ENCODE peak calls at places on chromosomes 16 and 17, in eight cellular contexts. One of them, this sample, is unnamed. For H3K4me1 and H3K9me3, the result is how much of the 10 kb centered on the place peaks cover.

GRCh38 chr17:81858170-81858966 is 2.0 kb downstream of the P4HB start:
- DNase-seq in NT2/D1: no peak
- DNase-seq in H9: no peak
- DNase-seq in tibial artery: no peak
- DNase-seq in A549: no peak
- DNase-seq in mesenchymal stem cell: no peak
- DNase-seq in H1: no peak
- DNase-seq in CD4-positive, CD25-positive, alpha-beta regulatory T cell: no peak
- DNase-seq in this sample: no peak

GRCh38 chr17:66018786-66019185 is 173.1 kb downstream of the CEP112 start:
- DNase-seq in NT2/D1: no peak
- DNase-seq in H9: no peak
- DNase-seq in tibial artery: no peak
- DNase-seq in A549: no peak
- DNase-seq in mesenchymal stem cell: no peak
- DNase-seq in H1: no peak
- DNase-seq in CD4-positive, CD25-positive, alpha-beta regulatory T cell: no peak
- DNase-seq in this sample: no peak

GRCh38 chr17:43308999-43309398 is 75.2 kb upstream of the RNU2-1 start:
- DNase-seq in NT2/D1: no peak
- DNase-seq in H9: no peak
- DNase-seq in tibial artery: no peak
- DNase-seq in A549: no peak
- DNase-seq in mesenchymal stem cell: no peak
- DNase-seq in H1: peak
- DNase-seq in CD4-positive, CD25-positive, alpha-beta regulatory T cell: no peak
- DNase-seq in this sample: no peak

GRCh38 chr17:19333736-19334290 is 28.7 kb downstream of the B9D1 start:
- DNase-seq in NT2/D1: no peak
- DNase-seq in H9: peak
- DNase-seq in tibial artery: no peak
- DNase-seq in A549: no peak
- DNase-seq in mesenchymal stem cell: no peak
- DNase-seq in H1: no peak
- DNase-seq in CD4-positive, CD25-positive, alpha-beta regulatory T cell: no peak
- DNase-seq in this sample: no peak

GRCh38 chr16:67092227-67092626 is 17.5 kb upstream of the PHAF1 start:
- DNase-seq in NT2/D1: no peak
- DNase-seq in H9: no peak
- DNase-seq in tibial artery: no peak
- DNase-seq in A549: no peak
- DNase-seq in mesenchymal stem cell: peak
- DNase-seq in H1: no peak
- DNase-seq in CD4-positive, CD25-positive, alpha-beta regulatory T cell: no peak
- DNase-seq in this sample: no peak

GRCh38 chr17:19541445-19541844 is 7.8 kb downstream of the SLC47A1 start:
- DNase-seq in NT2/D1: no peak
- DNase-seq in H9: no peak
- DNase-seq in tibial artery: no peak
- DNase-seq in A549: no peak
- DNase-seq in mesenchymal stem cell: no peak
- DNase-seq in H1: no peak
- DNase-seq in CD4-positive, CD25-positive, alpha-beta regulatory T cell: no peak
- DNase-seq in this sample: no peak

GRCh38 chr16:9061358-9061813 is 30.1 kb upstream of the HAPSTR1 start:
- DNase-seq in NT2/D1: no peak
- DNase-seq in H9: no peak
- DNase-seq in tibial artery: peak
- DNase-seq in A549: no peak
- DNase-seq in mesenchymal stem cell: peak
- DNase-seq in H1: no peak
- DNase-seq in CD4-positive, CD25-positive, alpha-beta regulatory T cell: no peak
- DNase-seq in this sample: no peak

GRCh38 chr17:628507-628941 is 86.1 kb downstream of the VPS53 start:
- DNase-seq in NT2/D1: no peak
- DNase-seq in H9: no peak
- DNase-seq in tibial artery: no peak
- DNase-seq in A549: no peak
- DNase-seq in mesenchymal stem cell: peak
- DNase-seq in H1: no peak
- DNase-seq in CD4-positive, CD25-positive, alpha-beta regulatory T cell: no peak
- DNase-seq in this sample: peak

GRCh38 chr17:17760872-17761550 is 75.8 kb downstream of the SREBF1 start:
- DNase-seq in NT2/D1: no peak
- DNase-seq in H9: no peak
- DNase-seq in tibial artery: no peak
- DNase-seq in A549: no peak
- DNase-seq in mesenchymal stem cell: no peak
- DNase-seq in H1: no peak
- DNase-seq in CD4-positive, CD25-positive, alpha-beta regulatory T cell: no peak
- DNase-seq in this sample: no peak

GRCh38 chr17:17758443-17758842 is 77.2 kb downstream of the RAI1 start:
- DNase-seq in NT2/D1: no peak
- DNase-seq in H9: no peak
- DNase-seq in tibial artery: no peak
- DNase-seq in A549: no peak
- DNase-seq in mesenchymal stem cell: no peak
- DNase-seq in H1: no peak
- DNase-seq in CD4-positive, CD25-positive, alpha-beta regulatory T cell: no peak
- DNase-seq in this sample: no peak

GRCh38 chr17:17757391-17757791 is 76.1 kb downstream of the RAI1 start:
- DNase-seq in NT2/D1: no peak
- DNase-seq in H9: no peak
- DNase-seq in tibial artery: no peak
- DNase-seq in A549: no peak
- DNase-seq in mesenchymal stem cell: no peak
- DNase-seq in H1: no peak
- DNase-seq in CD4-positive, CD25-positive, alpha-beta regulatory T cell: peak
- DNase-seq in this sample: no peak

GRCh38 chr17:17757944-17758343 is 76.7 kb downstream of the RAI1 start:
- DNase-seq in NT2/D1: no peak
- DNase-seq in H9: no peak
- DNase-seq in tibial artery: no peak
- DNase-seq in A549: no peak
- DNase-seq in mesenchymal stem cell: no peak
- DNase-seq in H1: no peak
- DNase-seq in CD4-positive, CD25-positive, alpha-beta regulatory T cell: no peak
- DNase-seq in this sample: no peak

DNA sequence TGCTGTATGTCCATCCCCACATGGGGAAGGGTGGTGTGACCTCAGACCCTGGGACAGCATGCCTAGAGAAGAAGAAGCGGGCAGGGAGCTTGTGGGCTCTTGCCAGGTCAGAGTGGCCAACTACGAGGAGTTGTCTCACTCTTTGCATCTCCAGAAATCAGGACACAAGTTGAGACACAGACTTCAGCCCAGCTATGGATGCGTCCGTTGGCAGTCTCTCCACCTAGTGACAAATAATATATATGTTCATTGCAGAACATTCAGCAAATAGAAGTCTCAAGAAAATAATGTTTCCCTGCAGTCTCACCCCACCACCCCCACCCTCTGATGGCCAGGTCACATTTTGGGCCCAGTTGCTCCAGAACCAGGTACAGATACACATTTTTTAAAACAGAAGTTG is 77.6 kb downstream of the SREBF1 start:
- DNase-seq in NT2/D1: no peak
- DNase-seq in H9: no peak
- DNase-seq in tibial artery: no peak
- DNase-seq in A549: no peak
- DNase-seq in mesenchymal stem cell: no peak
- DNase-seq in H1: no peak
- DNase-seq in CD4-positive, CD25-positive, alpha-beta regulatory T cell: no peak
- DNase-seq in this sample: no peak
- H3K4me1 ChIP-seq in NT2/D1: under half
- H3K4me1 ChIP-seq in H9: under half
- H3K4me1 ChIP-seq in tibial artery: under half
- H3K4me1 ChIP-seq in A549: under half
- H3K4me1 ChIP-seq in mesenchymal stem cell: under half
- H3K4me1 ChIP-seq in H1: under half
- H3K4me1 ChIP-seq in CD4-positive, CD25-positive, alpha-beta regulatory T cell: under half
- H3K4me1 ChIP-seq in this sample: under half

GRCh38 chr17:22492331-22492730 is 800.0 kb downstream of the KCNJ18 start:
- DNase-seq in NT2/D1: no peak
- DNase-seq in H9: no peak
- DNase-seq in tibial artery: no peak
- DNase-seq in A549: no peak
- DNase-seq in mesenchymal stem cell: no peak
- DNase-seq in H1: no peak
- DNase-seq in CD4-positive, CD25-positive, alpha-beta regulatory T cell: no peak
- DNase-seq in this sample: no peak

DNA sequence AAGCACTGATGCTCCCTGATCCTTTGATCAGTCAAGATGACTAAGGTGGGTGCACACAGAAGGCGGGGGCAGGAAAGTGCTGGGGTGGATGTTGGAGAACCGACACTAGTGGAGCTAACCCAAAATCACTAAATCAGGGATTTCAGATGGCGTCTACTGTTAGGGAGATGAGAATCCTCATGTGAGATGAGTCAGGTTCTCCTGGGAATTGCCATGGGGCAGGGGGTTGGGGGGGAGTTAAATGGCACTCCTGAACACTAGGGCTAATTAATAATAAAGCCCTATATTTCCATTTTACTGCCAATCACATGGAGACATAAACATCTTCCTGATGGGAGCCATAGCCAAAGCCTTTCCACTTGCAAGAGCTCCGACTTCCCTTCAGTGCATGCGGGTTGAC is 804.1 kb downstream of the KCNJ18 start:
- DNase-seq in NT2/D1: no peak
- DNase-seq in H9: no peak
- DNase-seq in tibial artery: no peak
- DNase-seq in A549: no peak
- DNase-seq in mesenchymal stem cell: no peak
- DNase-seq in H1: no peak
- DNase-seq in CD4-positive, CD25-positive, alpha-beta regulatory T cell: no peak
- DNase-seq in this sample: no peak
- H3K9me3 ChIP-seq in NT2/D1: under half
- H3K9me3 ChIP-seq in H9: half or more
- H3K9me3 ChIP-seq in tibial artery: under half
- H3K9me3 ChIP-seq in A549: under half
- H3K9me3 ChIP-seq in mesenchymal stem cell: under half
- H3K9me3 ChIP-seq in H1: under half
- H3K9me3 ChIP-seq in CD4-positive, CD25-positive, alpha-beta regulatory T cell: under half
- H3K9me3 ChIP-seq in this sample: under half

GRCh38 chr17:41811549-41812175 is at the start of gene P3H4:
- DNase-seq in NT2/D1: no peak
- DNase-seq in H9: peak
- DNase-seq in tibial artery: peak
- DNase-seq in A549: peak
- DNase-seq in mesenchymal stem cell: peak
- DNase-seq in H1: peak
- DNase-seq in CD4-positive, CD25-positive, alpha-beta regulatory T cell: peak
- DNase-seq in this sample: peak
- H3K4me1 ChIP-seq in NT2/D1: under half
- H3K4me1 ChIP-seq in H9: under half
- H3K4me1 ChIP-seq in tibial artery: under half
- H3K4me1 ChIP-seq in A549: under half
- H3K4me1 ChIP-seq in mesenchymal stem cell: under half
- H3K4me1 ChIP-seq in H1: under half
- H3K4me1 ChIP-seq in CD4-positive, CD25-positive, alpha-beta regulatory T cell: under half
- H3K4me1 ChIP-seq in this sample: under half

DNA sequence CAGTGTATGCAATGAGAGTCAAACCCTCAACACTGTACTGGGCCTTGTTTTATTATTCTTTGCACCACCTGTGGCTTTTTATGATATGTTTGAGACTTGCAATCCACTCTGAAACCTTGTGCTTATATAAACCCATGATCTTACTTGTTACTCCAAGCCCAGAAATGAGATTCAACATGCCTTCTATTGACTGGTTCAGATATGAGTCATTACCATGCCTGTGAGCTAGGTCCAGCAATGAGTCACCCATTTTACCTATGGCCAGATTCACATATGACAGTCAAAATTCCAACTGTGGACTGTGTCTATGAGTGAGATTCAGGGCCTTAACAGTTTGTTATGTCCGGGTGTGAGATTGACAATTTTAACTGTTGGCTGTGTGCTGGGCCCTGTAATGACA is 1846.1 kb downstream of the TP53TG3F start:
- DNase-seq in NT2/D1: no peak
- DNase-seq in H9: no peak
- DNase-seq in tibial artery: no peak
- DNase-seq in A549: no peak
- DNase-seq in mesenchymal stem cell: no peak
- DNase-seq in H1: no peak
- DNase-seq in CD4-positive, CD25-positive, alpha-beta regulatory T cell: no peak
- DNase-seq in this sample: no peak
- H3K9me3 ChIP-seq in NT2/D1: under half
- H3K9me3 ChIP-seq in H9: half or more
- H3K9me3 ChIP-seq in tibial artery: under half
- H3K9me3 ChIP-seq in A549: under half
- H3K9me3 ChIP-seq in mesenchymal stem cell: under half
- H3K9me3 ChIP-seq in H1: half or more
- H3K9me3 ChIP-seq in CD4-positive, CD25-positive, alpha-beta regulatory T cell: under half
- H3K9me3 ChIP-seq in this sample: under half

DNA sequence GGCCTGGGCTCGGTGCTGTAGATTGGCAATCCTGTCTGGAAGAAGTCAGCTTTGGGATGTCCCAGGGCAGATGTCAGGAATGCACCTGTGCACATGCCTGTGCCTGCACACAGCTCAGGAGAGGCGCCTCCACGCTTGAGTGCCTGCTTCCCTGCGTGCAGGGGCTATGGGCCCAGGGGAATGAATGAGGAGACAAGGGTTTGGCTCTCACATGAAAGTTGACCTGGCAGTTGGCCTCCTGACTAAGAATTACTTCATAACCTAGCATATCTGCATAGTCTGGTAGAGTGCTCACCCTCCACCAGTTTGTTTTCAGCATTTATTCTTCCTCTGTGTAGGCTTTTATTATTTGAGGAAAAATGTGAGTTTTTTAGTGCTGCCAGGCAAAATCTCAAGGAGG is 50.0 kb downstream of the PLD6 start:
- DNase-seq in NT2/D1: no peak
- DNase-seq in H9: no peak
- DNase-seq in tibial artery: no peak
- DNase-seq in A549: no peak
- DNase-seq in mesenchymal stem cell: no peak
- DNase-seq in H1: no peak
- DNase-seq in CD4-positive, CD25-positive, alpha-beta regulatory T cell: no peak
- DNase-seq in this sample: no peak
- H3K4me1 ChIP-seq in NT2/D1: under half
- H3K4me1 ChIP-seq in H9: under half
- H3K4me1 ChIP-seq in tibial artery: under half
- H3K4me1 ChIP-seq in A549: half or more
- H3K4me1 ChIP-seq in mesenchymal stem cell: under half
- H3K4me1 ChIP-seq in H1: under half
- H3K4me1 ChIP-seq in CD4-positive, CD25-positive, alpha-beta regulatory T cell: under half
- H3K4me1 ChIP-seq in this sample: under half

GRCh38 chr16:31745900-31746299 is 127.7 kb upstream of the ZNF267 start:
- DNase-seq in NT2/D1: no peak
- DNase-seq in H9: no peak
- DNase-seq in tibial artery: no peak
- DNase-seq in A549: no peak
- DNase-seq in mesenchymal stem cell: no peak
- DNase-seq in H1: no peak
- DNase-seq in CD4-positive, CD25-positive, alpha-beta regulatory T cell: no peak
- DNase-seq in this sample: no peak
- H3K9me3 ChIP-seq in NT2/D1: half or more
- H3K9me3 ChIP-seq in H9: under half
- H3K9me3 ChIP-seq in tibial artery: under half
- H3K9me3 ChIP-seq in A549: half or more
- H3K9me3 ChIP-seq in mesenchymal stem cell: half or more
- H3K9me3 ChIP-seq in H1: under half
- H3K9me3 ChIP-seq in CD4-positive, CD25-positive, alpha-beta regulatory T cell: half or more
- H3K9me3 ChIP-seq in this sample: half or more